ENCODE peak calls at places on chromosomes 5 and 9, in nine cellular contexts. D is neuronal stem cell; G is tibial artery; R is CD8-positive, alpha-beta memory T cell; Y is CD8-positive, alpha-beta T cell; O is kidney epithelial cell; C is HCT116; A is MM.1S; I is uterus. W is an unnamed sample. For H3K36me3, the result is how much of the 10 kb centered on the place peaks cover.

GRCh38 chr9:129333961-129334743 is 156.1 kb upstream of the IER5L start:
- DNase-seq in Y (peak), A (no peak), G (peak), O (peak), C (peak), D (peak), R (no peak), I (peak), W (peak)

GRCh38 chr5:177300236-177300880 is 3.2 kb downstream of the RAB24 start:
- DNase-seq in Y (peak), R (peak), I (peak), A (peak), O (no peak), G (peak), C (no peak), D (no peak), W (peak)

GRCh38 chr5:167653645-167654106 is 637.8 kb upstream of the WWC1 start:
- DNase-seq in A (no peak), O (no peak), I (no peak), R (no peak), Y (no peak), D (no peak), G (no peak), C (no peak), W (no peak)

GRCh38 chr5:77015938-77016569 is 14.2 kb upstream of the AGGF1 start:
- DNase-seq in G (no peak), R (no peak), D (peak), I (no peak), A (peak), Y (no peak), C (peak), O (peak), W (peak)

GRCh38 chr5:77087484-77088291 is 603 bp upstream of the ZBED3 start:
- DNase-seq in C (no peak), R (no peak), G (peak), A (no peak), Y (no peak), D (peak), O (no peak), I (no peak), W (peak)

GRCh38 chr5:139377226-139377625 is 5.9 kb downstream of the SLC23A1 start:
- DNase-seq in O (no peak), G (no peak), D (no peak), C (no peak), Y (no peak), R (no peak), A (no peak), I (peak), W (peak)

GRCh38 chr9:98429613-98430012 is 174.2 kb upstream of the TBC1D2 start:
- DNase-seq in C (no peak), O (peak), G (no peak), D (no peak), I (no peak), A (no peak), R (no peak), Y (no peak), W (no peak)

GRCh38 chr9:98356953-98357352 is 101.5 kb upstream of the TBC1D2 start:
- DNase-seq in D (no peak), Y (no peak), C (no peak), G (no peak), O (no peak), I (no peak), R (no peak), A (no peak), W (no peak)

GRCh38 chr9:83620841-83621636 is 1.9 kb upstream of the IDNK start:
- DNase-seq in R (peak), I (no peak), A (peak), G (no peak), O (peak), Y (peak), D (peak), C (peak), W (peak)

GRCh38 chr9:70135176-70135575 is 91.5 kb downstream of the MAMDC2 start:
- DNase-seq in G (no peak), I (no peak), C (no peak), R (no peak), O (no peak), A (no peak), D (no peak), Y (no peak), W (no peak)

GRCh38 chr9:96350866-96351265 is 32.6 kb downstream of the SLC35D2 start:
- DNase-seq in I (no peak), O (no peak), G (no peak), A (no peak), D (no peak), R (no peak), C (no peak), Y (no peak), W (no peak)

GRCh38 chr5:139698461-139699146 is 50.5 kb downstream of the CXXC5 start:
- DNase-seq in D (peak), I (peak), R (no peak), A (no peak), Y (peak), G (peak), C (no peak), O (no peak), W (peak)

GRCh38 chr5:138573949-138574670 is 1.1 kb downstream of the HSPA9 start:
- DNase-seq in R (no peak), I (no peak), G (no peak), D (no peak), O (no peak), C (no peak), Y (no peak), A (no peak), W (no peak)

GRCh38 chr5:113090336-113091106 is 113.9 kb downstream of the DCP2 start:
- DNase-seq in O (no peak), Y (peak), A (peak), R (no peak), C (no peak), I (no peak), D (no peak), G (no peak), W (peak)

GRCh38 chr5:45772402-45772801 is 76.2 kb upstream of the HCN1 start:
- DNase-seq in G (no peak), D (no peak), A (no peak), I (no peak), C (no peak), R (no peak), Y (no peak), O (no peak), W (no peak)

GRCh38 chr5:95794070-95794516 is 28.4 kb downstream of the GLRX start:
- DNase-seq in D (no peak), C (no peak), O (no peak), A (no peak), G (no peak), R (no peak), Y (no peak), I (no peak), W (no peak)

GRCh38 chr5:90940227-90940995 is 381.8 kb downstream of the ADGRV1 start:
- DNase-seq in C (no peak), A (peak), I (no peak), G (no peak), D (peak), O (no peak), Y (peak), R (peak), W (peak)

GRCh38 chr5:163104496-163104895 is 332.9 kb upstream of the CCNG1 start:
- DNase-seq in O (no peak), G (no peak), D (no peak), C (no peak), I (no peak), Y (no peak), R (no peak), A (no peak), W (peak)

GRCh38 chr9:40909821-40910220 is 218.7 kb downstream of the FOXD4L6 start:
- DNase-seq in O (no peak), A (no peak), D (no peak), C (no peak), I (no peak), R (no peak), Y (no peak), G (no peak), W (no peak)

GRCh38 chr5:40480392-40480791 is 199.3 kb upstream of the PTGER4 start:
- DNase-seq in C (no peak), G (no peak), D (no peak), O (no peak), R (peak), Y (no peak), I (no peak), A (no peak), W (no peak)

GRCh38 chr9:105415344-105415980 is 32.4 kb upstream of the FSD1L start:
- DNase-seq in R (peak), G (no peak), I (peak), C (peak), A (peak), D (peak), O (no peak), Y (peak), W (peak)

GRCh38 chr5:87400305-87400899 is 12.3 kb downstream of the CCNH start:
- DNase-seq in A (peak), Y (no peak), R (no peak), D (no peak), C (peak), G (no peak), I (no peak), O (no peak), W (no peak)

GRCh38 chr5:109309326-109310063 is 100.3 kb downstream of the PJA2 start:
- DNase-seq in I (no peak), C (no peak), D (no peak), O (no peak), G (no peak), Y (no peak), R (no peak), A (no peak), W (no peak)

GRCh38 chr5:72138943-72139467 is 31.7 kb downstream of the MAP1B start:
- DNase-seq in D (no peak), R (no peak), A (no peak), G (no peak), C (no peak), I (no peak), Y (no peak), O (peak), W (no peak)

DNA sequence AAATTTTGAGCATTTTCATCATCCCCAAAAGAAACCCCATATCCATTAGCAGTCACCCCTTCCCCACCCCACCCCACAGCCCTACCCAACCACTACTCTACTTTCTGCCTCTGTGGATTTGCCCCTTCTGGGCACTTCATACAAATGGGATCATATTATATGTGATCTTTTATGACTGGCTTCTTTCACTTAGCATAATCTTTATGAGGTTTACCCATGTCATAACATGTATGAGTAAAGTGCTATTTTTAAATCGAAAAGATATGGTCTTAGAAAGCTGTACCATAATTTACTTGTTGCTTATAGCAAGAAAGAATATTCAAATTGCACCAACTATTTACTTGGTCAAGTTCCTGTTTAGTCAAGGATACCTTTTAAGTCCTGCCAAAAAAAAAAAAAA is 12.7 kb downstream of the ELP1 start:
- DNase-seq in I (no peak), A (no peak), Y (no peak), D (no peak), G (no peak), O (no peak), R (no peak), C (no peak), W (no peak)
- H3K36me3 ChIP-seq in I (under half), A (under half), Y (under half), D (half or more), G (half or more), O (under half), R (under half), C (under half), W (half or more)

GRCh38 chr9:136407911-136408310 is 2.5 kb downstream of the ENTR1 start:
- DNase-seq in C (no peak), R (no peak), I (no peak), Y (no peak), O (no peak), D (no peak), A (no peak), G (no peak), W (no peak)
- H3K36me3 ChIP-seq in C (under half), R (under half), I (under half), Y (under half), O (under half), D (half or more), A (under half), G (half or more), W (half or more)

DNA sequence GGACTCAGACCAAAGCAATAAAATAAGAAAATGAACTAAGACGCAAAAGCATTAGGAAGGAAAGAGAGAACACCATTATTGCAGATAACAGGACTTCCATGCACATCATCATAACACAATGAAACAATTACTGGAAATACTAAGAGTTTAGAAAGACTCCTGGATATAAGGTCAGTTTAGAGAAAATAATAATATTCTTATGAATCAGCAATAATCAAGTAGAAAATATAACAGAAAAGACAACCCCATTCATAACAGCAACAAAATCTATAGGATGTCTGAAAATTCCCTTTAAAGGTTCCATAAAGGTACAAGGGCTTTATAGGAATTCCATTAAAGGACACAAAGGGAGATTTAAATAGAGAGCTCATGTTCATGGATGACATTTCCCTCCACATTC is 73.0 kb downstream of the SPTLC1 start:
- DNase-seq in R (no peak), I (no peak), Y (no peak), C (no peak), G (no peak), D (no peak), O (no peak), A (no peak), W (no peak)
- H3K36me3 ChIP-seq in R (half or more), I (under half), Y (under half), C (under half), G (half or more), D (half or more), O (under half), A (under half), W (half or more)

GRCh38 chr9:36194326-36195000 is 3.7 kb downstream of the CLTA start:
- DNase-seq in G (no peak), Y (no peak), R (no peak), I (no peak), O (no peak), D (no peak), A (no peak), C (no peak), W (no peak)
- H3K36me3 ChIP-seq in G (under half), Y (under half), R (under half), I (under half), O (under half), D (half or more), A (under half), C (under half), W (under half)

GRCh38 chr5:158340608-158341007 is 481.7 kb upstream of the CLINT1 start:
- DNase-seq in O (no peak), A (no peak), G (no peak), D (no peak), R (no peak), C (no peak), Y (no peak), I (no peak), W (no peak)
- H3K36me3 ChIP-seq in O (under half), A (under half), G (under half), D (under half), R (under half), C (under half), Y (under half), I (under half), W (under half)

GRCh38 chr9:134818000-134818568 is 62.5 kb upstream of the FCN2 start:
- DNase-seq in Y (no peak), R (no peak), D (no peak), G (no peak), A (no peak), I (no peak), C (no peak), O (no peak), W (no peak)

GRCh38 chr9:134813841-134814240 is 66.8 kb upstream of the FCN2 start:
- DNase-seq in O (no peak), G (no peak), Y (no peak), I (no peak), C (no peak), A (no peak), R (no peak), D (no peak), W (no peak)

GRCh38 chr9:134814598-134815215 is 65.9 kb upstream of the FCN2 start:
- DNase-seq in G (no peak), Y (no peak), D (no peak), O (no peak), I (no peak), A (no peak), R (no peak), C (no peak), W (no peak)

GRCh38 chr9:134816264-134816663 is 64.3 kb upstream of the FCN2 start:
- DNase-seq in D (no peak), O (no peak), I (no peak), G (no peak), C (no peak), A (no peak), Y (no peak), R (no peak), W (no peak)

GRCh38 chr9:134815435-134816214 is 65.0 kb upstream of the FCN2 start:
- DNase-seq in C (no peak), I (no peak), A (no peak), D (no peak), R (no peak), O (no peak), Y (no peak), G (no peak), W (no peak)
- H3K36me3 ChIP-seq in C (under half), I (under half), A (under half), D (under half), R (under half), O (under half), Y (under half), G (half or more), W (under half)

GRCh38 chr9:18260527-18260926 is 213.4 kb upstream of the ADAMTSL1 start:
- DNase-seq in G (no peak), D (no peak), Y (no peak), C (no peak), O (peak), I (peak), R (no peak), A (no peak), W (no peak)

GRCh38 chr9:18268381-18268780 is 205.6 kb upstream of the ADAMTSL1 start:
- DNase-seq in A (no peak), D (peak), I (no peak), C (peak), R (no peak), G (no peak), O (peak), Y (no peak), W (no peak)

GRCh38 chr9:18261143-18261542 is 212.8 kb upstream of the ADAMTSL1 start:
- DNase-seq in D (no peak), A (no peak), Y (no peak), G (no peak), I (no peak), C (no peak), O (no peak), R (no peak), W (no peak)

DNA sequence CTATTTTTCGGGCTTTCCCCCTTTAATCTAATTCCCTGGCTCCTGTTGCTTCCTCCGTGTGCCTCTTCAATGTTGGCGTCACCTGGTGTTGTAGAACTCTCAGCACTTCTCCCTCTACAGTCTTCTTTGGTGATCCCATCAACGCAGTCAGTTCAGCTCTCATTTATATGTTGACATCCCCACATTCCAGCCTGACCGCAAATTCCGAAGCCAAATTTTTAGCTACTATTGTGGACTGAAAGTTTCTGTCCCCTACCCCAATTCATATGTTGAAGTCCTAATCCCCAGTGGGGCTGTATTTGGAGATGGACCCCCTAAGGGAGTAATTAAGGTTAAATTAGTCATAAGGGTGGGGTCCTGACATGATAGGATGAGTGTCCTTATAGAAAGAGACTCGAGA is 210.6 kb upstream of the ADAMTSL1 start:
- DNase-seq in D (no peak), O (no peak), A (no peak), R (no peak), Y (no peak), G (no peak), C (no peak), I (no peak), W (peak)
- H3K36me3 ChIP-seq in D (under half), O (under half), A (under half), R (under half), Y (under half), G (under half), C (under half), I (under half), W (under half)

GRCh38 chr9:114196924-114197570 is 41.7 kb downstream of the COL27A1 start:
- DNase-seq in C (no peak), O (no peak), G (no peak), A (no peak), D (no peak), I (no peak), Y (no peak), R (no peak), W (no peak)
- H3K36me3 ChIP-seq in C (under half), O (under half), G (under half), A (under half), D (under half), I (under half), Y (under half), R (under half), W (half or more)

DNA sequence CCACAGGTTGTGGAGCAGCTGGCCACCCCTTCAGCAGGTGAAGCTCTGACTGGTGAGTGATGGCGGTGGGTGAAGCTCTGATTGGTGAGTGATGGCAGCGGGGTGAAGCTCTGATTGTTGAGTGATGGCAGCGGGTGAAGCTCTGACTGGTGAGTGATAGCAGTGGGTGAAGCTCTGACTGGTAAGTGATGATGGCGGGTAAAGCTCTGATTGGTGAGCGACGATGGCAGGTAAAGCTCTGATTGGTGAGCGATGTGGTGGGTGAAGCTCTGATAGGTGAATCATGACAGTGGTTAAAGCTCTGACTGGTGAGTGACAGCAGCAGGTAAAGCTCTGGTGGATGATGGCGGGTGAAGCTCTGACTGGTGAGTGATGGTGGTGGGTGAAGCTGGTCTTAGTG is 9.4 kb upstream of the ABO start:
- DNase-seq in Y (no peak), I (no peak), D (no peak), A (no peak), R (no peak), O (no peak), G (no peak), C (no peak), W (no peak)
- H3K36me3 ChIP-seq in Y (under half), I (under half), D (under half), A (under half), R (under half), O (under half), G (under half), C (under half), W (under half)

W was measured in endodermal cell.